ENCODE peak calls at places on chromosome 19, in four cellular contexts. U is GM13977, G is GM04503, J is hypothalamus. E is an unnamed sample.

GRCh38 chr19:46514589-46515289 is 19.1 kb upstream of the PNMA8B start:
- DNase-seq in J (no peak), G (no peak), U (no peak), E (no peak)

GRCh38 chr19:3606690-3607289 is at the start of gene TBXA2R:
- DNase-seq in G (no peak), U (peak), J (peak), E (peak)

GRCh38 chr19:33259532-33259931 is 33.9 kb upstream of the SLC7A10 start:
- DNase-seq in U (no peak), J (no peak), G (no peak), E (no peak)

GRCh38 chr19:45136507-45137178 is 24.1 kb downstream of the NKPD1 start:
- DNase-seq in J (no peak), G (no peak), U (peak), E (no peak)

GRCh38 chr19:33767898-33768413 is 28.7 kb upstream of the KCTD15 start:
- DNase-seq in G (no peak), U (no peak), J (no peak), E (no peak)

GRCh38 chr19:55544014-55544413 is 1.3 kb downstream of the SBK3 start:
- DNase-seq in U (no peak), G (no peak), J (no peak), E (no peak)

GRCh38 chr19:45153339-45154063 is 7.3 kb downstream of the NKPD1 start:
- DNase-seq in G (no peak), J (no peak), U (peak), E (no peak)

GRCh38 chr19:5897189-5897969 is 6.2 kb downstream of the NDUFA11 start:
- DNase-seq in U (no peak), J (no peak), G (no peak), E (no peak)

GRCh38 chr19:45079063-45079910 is at the start of gene GEMIN7:
- DNase-seq in U (peak), G (no peak), J (peak), E (peak)

GRCh38 chr19:56839665-56840451 is 668 bp downstream of the PEG3 start:
- DNase-seq in J (peak), G (no peak), U (no peak), E (peak)

GRCh38 chr19:30556230-30556711 is 184.1 kb downstream of the ZNF536 start:
- DNase-seq in U (no peak), G (no peak), J (no peak), E (no peak)

GRCh38 chr19:13398780-13399726 is 107.2 kb downstream of the CACNA1A start:
- DNase-seq in G (peak), U (no peak), J (no peak), E (no peak)

GRCh38 chr19:50632151-50632835 is 7.4 kb downstream of the SYT3 start:
- DNase-seq in G (no peak), U (no peak), J (no peak), E (no peak)

GRCh38 chr19:18322318-18322758 is 538 bp downstream of the LSM4 start:
- DNase-seq in G (no peak), U (peak), J (no peak), E (no peak)

GRCh38 chr19:55443045-55443823 is at the start of gene SHISA7:
- DNase-seq in J (no peak), G (no peak), U (no peak), E (no peak)

GRCh38 chr19:57171551-57172081 is 4.3 kb upstream of the DUXA start:
- DNase-seq in J (no peak), G (no peak), U (peak), E (no peak)

GRCh38 chr19:36417752-36418286 is 625 bp downstream of the ZFP82 start:
- DNase-seq in G (no peak), J (no peak), U (no peak), E (no peak)

GRCh38 chr19:13976446-13976845 is 24.1 kb downstream of the DCAF15 start:
- DNase-seq in U (no peak), J (no peak), G (no peak), E (no peak)

GRCh38 chr19:39918183-39918651 is 16.2 kb downstream of the FCGBP start:
- DNase-seq in J (no peak), G (no peak), U (peak), E (no peak)

GRCh38 chr19:47111081-47111589 is 2.4 kb downstream of the ZC3H4 start:
- DNase-seq in J (no peak), G (no peak), U (no peak), E (no peak)

GRCh38 chr19:3105641-3106508 is 11.7 kb downstream of the GNA11 start:
- DNase-seq in U (no peak), J (no peak), G (no peak), E (no peak)

GRCh38 chr19:34313188-34313587 is 51.8 kb upstream of the GPI start:
- DNase-seq in G (no peak), U (no peak), J (no peak), E (no peak)

GRCh38 chr19:56107626-56108351 is 13.3 kb downstream of the ZNF787 start:
- DNase-seq in G (no peak), U (no peak), J (no peak), E (no peak)

GRCh38 chr19:30226464-30227070 is 145.6 kb upstream of the ZNF536 start:
- DNase-seq in J (no peak), G (no peak), U (peak), E (no peak)

GRCh38 chr19:27777242-27777641 is 1435.7 kb downstream of the UQCRFS1 start:
- DNase-seq in U (no peak), G (no peak), J (no peak), E (no peak)

GRCh38 chr19:3234800-3235199 is 10.3 kb downstream of the CELF5 start:
- DNase-seq in J (no peak), G (no peak), U (no peak), E (no peak)

GRCh38 chr19:7456964-7457541 is 31.8 kb downstream of the PEX11G start:
- DNase-seq in U (no peak), J (no peak), G (no peak), E (no peak)

GRCh38 chr19:34236035-34236793 is 18.1 kb upstream of the GARRE1 start:
- DNase-seq in G (no peak), J (no peak), U (no peak), E (no peak)

GRCh38 chr19:49932731-49933131 is 3.4 kb upstream of the NUP62 start:
- DNase-seq in U (no peak), J (no peak), G (no peak), E (no peak)